ENCODE peak calls at places on chromosome 1, in seven cellular contexts. Z is aorta; J is endodermal cell; A is A549; M is PC-3; H is GM23248; L is CD8-positive, alpha-beta T cell. X is an unnamed sample.

GRCh38 chr1:161905269-161905884 is 118.3 kb downstream of the OLFML2B start:
- DNase-seq in A (peak; percentile 50), Z (no peak), J (peak; percentile 57), L (no peak), H (peak; percentile 54), M (peak; percentile 74), X (peak; percentile 28)

GRCh38 chr1:181089777-181090505 is 1.4 kb downstream of the IER5 start:
- DNase-seq in Z (peak; percentile 80), M (peak; percentile 39), J (peak; percentile 85), L (peak; percentile 59), A (no peak), H (peak; percentile 75), X (peak; percentile 87)

GRCh38 chr1:223628233-223628632 is 37.3 kb downstream of the CAPN8 start:
- DNase-seq in Z (peak; percentile 57), A (peak; percentile 61), M (peak; percentile 37), J (peak; percentile 87), L (peak; percentile 16), H (peak; percentile 71), X (peak; percentile 22)

GRCh38 chr1:161196521-161197451 is 2.1 kb downstream of the ADAMTS4 start:
- DNase-seq in H (peak; percentile 95), L (no peak), M (no peak), A (no peak), Z (peak; percentile 72), J (peak; percentile 57), X (no peak)

GRCh38 chr1:36093226-36093625 is 4.5 kb downstream of the ADPRS start:
- DNase-seq in A (no peak), J (no peak), L (no peak), H (no peak), Z (no peak), M (no peak), X (no peak)

GRCh38 chr1:91768786-91769697 is 116.9 kb downstream of the TGFBR3 start:
- DNase-seq in H (peak; percentile 62), Z (no peak), J (no peak), L (no peak), A (no peak), M (peak; percentile 73), X (no peak)

GRCh38 chr1:117051224-117052064 is 8.7 kb upstream of the TTF2 start:
- DNase-seq in H (peak; percentile 46), J (no peak), Z (peak; percentile 54), A (no peak), M (peak; percentile 24), L (no peak), X (peak; percentile 25)

GRCh38 chr1:229229721-229230135 is 41.2 kb upstream of the RAB4A start:
- DNase-seq in Z (peak; percentile 63), M (no peak), J (peak; percentile 70), A (no peak), L (no peak), H (peak; percentile 36), X (no peak)

GRCh38 chr1:154970631-154971340 is at the start of gene SHC1:
- DNase-seq in L (no peak), M (peak; percentile 81), H (peak; percentile 96), J (peak; percentile 97), A (peak; percentile 93), Z (peak; percentile 96), X (no peak)

GRCh38 chr1:240152611-240153297 is 61.1 kb downstream of the FMN2 start:
- DNase-seq in A (no peak), H (peak; percentile 84), L (no peak), J (no peak), Z (no peak), M (peak; percentile 25), X (no peak)

GRCh38 chr1:33966346-33967141 is 102.7 kb downstream of the HMGB4 start:
- DNase-seq in A (no peak), L (no peak), J (no peak), Z (no peak), H (peak; percentile 95), M (no peak), X (no peak)

GRCh38 chr1:223729906-223730305 is 17.6 kb downstream of the CAPN2 start:
- DNase-seq in A (no peak), H (no peak), Z (no peak), M (no peak), J (no peak), L (no peak), X (no peak)

GRCh38 chr1:204123376-204123775 is 28.5 kb downstream of the ETNK2 start:
- DNase-seq in M (no peak), A (no peak), L (no peak), H (peak; percentile 43), Z (no peak), J (peak; percentile 84), X (no peak)

GRCh38 chr1:229459815-229460214 is 25.9 kb upstream of the ACTA1 start:
- DNase-seq in Z (no peak), L (no peak), A (no peak), H (no peak), J (no peak), M (no peak), X (no peak)

GRCh38 chr1:207470927-207471326 is 16.8 kb downstream of the CR2 start:
- DNase-seq in A (no peak), M (no peak), J (no peak), Z (no peak), L (no peak), H (no peak), X (peak; percentile 53)

GRCh38 chr1:245180496-245180895 is 25.7 kb downstream of the KIF26B start:
- DNase-seq in J (no peak), A (no peak), M (no peak), H (no peak), Z (no peak), L (no peak), X (no peak)

GRCh38 chr1:46486432-46487015 is 3.1 kb upstream of the DMBX1 start:
- DNase-seq in A (no peak), H (no peak), L (no peak), M (no peak), J (no peak), Z (peak; percentile 11), X (no peak)

GRCh38 chr1:24285231-24285630 is 33.9 kb upstream of the GRHL3 start:
- DNase-seq in L (no peak), H (no peak), J (no peak), A (no peak), Z (no peak), M (no peak), X (no peak)

GRCh38 chr1:47707887-47708535 is 270.2 kb downstream of the FOXD2 start:
- DNase-seq in Z (no peak), M (no peak), J (no peak), H (peak; percentile 18), L (no peak), A (no peak), X (no peak)
- H3K4me3 ChIP-seq in Z (no peak overlapping the region), M (no peak overlapping the region), J (no peak overlapping the region), H (no peak overlapping the region), L (no peak overlapping the region), A (no peak overlapping the region), X (no peak overlapping the region)

GRCh38 chr1:8815582-8816285 is 1.7 kb downstream of the RERE start:
- DNase-seq in J (peak; percentile 44), Z (no peak), A (no peak), H (peak; percentile 44), L (no peak), M (peak; percentile 6), X (no peak)

GRCh38 chr1:8813991-8814390 is 3.4 kb downstream of the RERE start:
- DNase-seq in J (no peak), H (peak; percentile 22), A (no peak), L (no peak), Z (no peak), M (no peak), X (no peak)

GRCh38 chr1:8816306-8816705 is 1.1 kb downstream of the RERE start:
- DNase-seq in L (no peak), H (peak; percentile 69), J (no peak), Z (no peak), A (no peak), M (peak; percentile 59), X (no peak)

GRCh38 chr1:8813016-8813763 is 4.2 kb downstream of the RERE start:
- DNase-seq in J (no peak), M (no peak), L (no peak), A (no peak), H (peak; percentile 33), Z (no peak), X (no peak)

DNA sequence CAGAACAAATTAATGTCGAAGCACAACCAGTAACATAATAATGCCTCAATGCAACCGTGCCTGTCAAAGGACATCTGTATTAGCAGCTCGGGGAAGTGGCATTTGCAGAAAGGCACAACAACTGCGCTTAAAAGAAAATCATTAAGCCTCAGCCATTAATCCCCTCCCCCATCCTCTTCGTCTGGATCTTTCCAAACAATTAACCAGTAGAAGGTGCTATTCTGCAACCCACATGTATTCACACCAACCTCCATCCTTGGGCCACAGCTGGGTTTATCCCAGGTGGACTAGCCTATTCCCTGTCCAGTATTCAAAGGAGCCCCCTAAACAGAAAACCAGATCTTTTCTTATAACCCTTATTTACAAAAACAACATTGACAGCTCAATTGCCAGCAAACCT is 2.6 kb downstream of the RERE start:
- DNase-seq in Z (no peak), M (no peak), H (no peak), J (peak; percentile 68), L (no peak), A (no peak), X (no peak)
- H3K4me1 ChIP-seq in Z (no peaks in the 10 kb centered on the region), M (peaks cover 39% of the 10 kb centered on the region), H (peaks cover 43% of the 10 kb centered on the region), J (no peaks in the 10 kb centered on the region), L (peaks cover 24% of the 10 kb centered on the region), A (peaks cover 33% of the 10 kb centered on the region), X (peaks cover 28% of the 10 kb centered on the region)

GRCh38 chr1:153374077-153374476 is 1.3 kb downstream of the S100A12 start:
- DNase-seq in Z (no peak), L (no peak), J (peak; percentile 20), A (no peak), M (no peak), H (no peak), X (no peak)

GRCh38 chr1:153371231-153371630 is 4.2 kb downstream of the S100A12 start:
- DNase-seq in J (peak; percentile 7), A (no peak), Z (no peak), L (no peak), M (peak; percentile 67), H (no peak), X (no peak)

GRCh38 chr1:153380711-153381110 is 5.3 kb upstream of the S100A12 start:
- DNase-seq in J (peak; percentile 25), M (no peak), Z (no peak), L (no peak), H (no peak), A (no peak), X (no peak)

GRCh38 chr1:153379591-153379990 is 4.2 kb upstream of the S100A12 start:
- DNase-seq in A (no peak), M (no peak), J (peak; percentile 24), L (no peak), H (no peak), Z (no peak), X (no peak)

GRCh38 chr1:153375511-153375910 is at the start of gene S100A12:
- DNase-seq in Z (no peak), H (peak; percentile 92), M (peak; percentile 98), L (no peak), J (peak; percentile 29), A (peak; percentile 13), X (no peak)
- H3K27ac ChIP-seq in Z (no peak within 1 kb of the TSS), H (no peak within 1 kb of the TSS), M (peak within 1 kb of the TSS; percentile 46), L (no peak within 1 kb of the TSS), J (no peak within 1 kb of the TSS), A (peak within 1 kb of the TSS; percentile 33), X (no peak within 1 kb of the TSS)

DNA sequence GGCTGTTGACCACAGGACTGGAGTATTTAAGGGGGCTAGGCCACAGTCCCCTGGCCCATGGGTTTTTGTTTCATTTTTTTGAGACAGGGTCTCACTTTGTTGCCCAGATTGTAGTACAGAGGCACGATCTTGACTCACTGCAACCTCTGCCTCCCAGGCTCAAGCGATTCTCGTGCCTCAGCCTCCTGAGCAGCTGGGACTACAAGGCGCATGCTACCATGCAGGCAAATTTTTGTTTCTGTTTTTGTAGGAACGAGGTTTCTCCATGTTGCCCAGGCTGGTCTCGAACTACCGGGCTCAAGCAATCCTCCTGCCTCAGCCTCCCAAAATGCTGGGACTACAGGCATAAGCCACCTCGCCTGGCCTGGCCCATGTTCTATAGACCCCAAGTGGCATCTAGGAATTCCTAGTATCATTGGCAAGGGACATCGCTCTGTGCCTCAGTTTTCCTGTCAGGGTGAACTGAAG is 14.6 kb downstream of the NES start:
- DNase-seq in H (no peak), L (no peak), M (no peak), A (no peak), J (no peak), Z (no peak), X (no peak)
- H3K4me3 ChIP-seq in H (no peak overlapping the region), L (no peak overlapping the region), M (no peak overlapping the region), A (no peak overlapping the region), J (no peak overlapping the region), Z (no peak overlapping the region), X (no peak overlapping the region)

X was measured in CD4-positive, alpha-beta memory T cell.